ENCODE peak calls at places on chromosome 6, in six cellular contexts. R is skeletal muscle cell, M is kidney tubule cell, Z is OCI-LY7, O is fibroblast of lung, J is GM13977. D is an unnamed sample.

GRCh38 chr6:35698858-35699257 is 10.1 kb upstream of the FKBP5 start:
- DNase-seq in R (no peak), M (no peak), Z (no peak), O (no peak), J (no peak), D (no peak)

GRCh38 chr6:39892490-39893129 is 41.7 kb downstream of the MOCS1 start:
- DNase-seq in R (no peak), M (peak), Z (peak), O (peak), J (peak), D (no peak)

GRCh38 chr6:116451916-116452315 is 9.3 kb upstream of the CALHM6 start:
- DNase-seq in R (no peak), M (no peak), Z (no peak), O (no peak), J (no peak), D (no peak)

GRCh38 chr6:137875606-137876005 is 8.5 kb downstream of the TNFAIP3 start:
- DNase-seq in R (no peak), M (no peak), Z (no peak), O (no peak), J (no peak), D (no peak)

GRCh38 chr6:147218797-147219196 is 14.6 kb downstream of the STXBP5 start:
- DNase-seq in R (no peak), M (no peak), Z (no peak), O (no peak), J (no peak), D (no peak)

GRCh38 chr6:157236040-157236725 is 87.1 kb downstream of the TMEM242 start:
- DNase-seq in R (no peak), M (no peak), Z (no peak), O (no peak), J (peak), D (no peak)

GRCh38 chr6:107416179-107416578 is 43.2 kb downstream of the PDSS2 start:
- DNase-seq in R (no peak), M (no peak), Z (no peak), O (no peak), J (no peak), D (no peak)

GRCh38 chr6:38943964-38944363 is 104.6 kb upstream of the GLP1R start:
- DNase-seq in R (no peak), M (peak), Z (peak), O (no peak), J (no peak), D (no peak)

GRCh38 chr6:114154812-114155211 is 183.9 kb upstream of the HDAC2 start:
- DNase-seq in R (no peak), M (no peak), Z (no peak), O (no peak), J (no peak), D (no peak)

GRCh38 chr6:6557871-6558270 is 30.6 kb upstream of the LY86 start:
- DNase-seq in R (no peak), M (no peak), Z (no peak), O (no peak), J (no peak), D (peak)

GRCh38 chr6:141269684-141270083 is 863.0 kb upstream of the GJE1 start:
- DNase-seq in R (no peak), M (no peak), Z (no peak), O (no peak), J (no peak), D (no peak)

GRCh38 chr6:42407379-42407778 is 44.3 kb downstream of the TRERF1 start:
- DNase-seq in R (peak), M (peak), Z (no peak), O (peak), J (no peak), D (no peak)

GRCh38 chr6:155880905-155881304 is 425.3 kb upstream of the NOX3 start:
- DNase-seq in R (no peak), M (peak), Z (no peak), O (peak), J (no peak), D (no peak)

GRCh38 chr6:139943391-139943790 is 568.9 kb upstream of the CITED2 start:
- DNase-seq in R (peak), M (peak), Z (no peak), O (peak), J (no peak), D (peak)

GRCh38 chr6:36701401-36701991 is 3.9 kb downstream of the RAB44 start:
- DNase-seq in R (no peak), M (peak), Z (peak), O (no peak), J (peak), D (peak)

GRCh38 chr6:5764401-5764955 is 242.2 kb downstream of the NRN1 start:
- DNase-seq in R (peak), M (peak), Z (no peak), O (peak), J (peak), D (no peak)

GRCh38 chr6:128363424-128363823 is 157.0 kb downstream of the PTPRK start:
- DNase-seq in R (no peak), M (peak), Z (no peak), O (no peak), J (no peak), D (no peak)

GRCh38 chr6:33983109-33983475 is 162.8 kb downstream of the GRM4 start:
- DNase-seq in R (no peak), M (peak), Z (no peak), O (no peak), J (no peak), D (no peak)

GRCh38 chr6:91653954-91654843 is 1067.3 kb upstream of the MAP3K7 start:
- DNase-seq in R (no peak), M (no peak), Z (no peak), O (peak), J (no peak), D (peak)

GRCh38 chr6:105209950-105210706 is 30.3 kb upstream of the POPDC3 start:
- DNase-seq in R (peak), M (peak), Z (no peak), O (peak), J (no peak), D (no peak)

GRCh38 chr6:5285526-5285925 is 24.2 kb downstream of the FARS2 start:
- DNase-seq in R (no peak), M (no peak), Z (no peak), O (no peak), J (no peak), D (no peak)

GRCh38 chr6:106163446-106163965 is 77.4 kb downstream of the PRDM1 start:
- DNase-seq in R (peak), M (peak), Z (peak), O (peak), J (no peak), D (no peak)

GRCh38 chr6:14983599-14984296 is 262.1 kb upstream of the JARID2 start:
- DNase-seq in R (no peak), M (no peak), Z (no peak), O (peak), J (no peak), D (peak)

GRCh38 chr6:43455034-43455747 is at the start of gene DLK2:
- DNase-seq in R (no peak), M (no peak), Z (no peak), O (no peak), J (peak), D (peak)

GRCh38 chr6:144408151-144408550 is 123.0 kb downstream of the UTRN start:
- DNase-seq in R (peak), M (no peak), Z (no peak), O (peak), J (no peak), D (no peak)

GRCh38 chr6:163776549-163777378 is 362.2 kb downstream of the QKI start:
- DNase-seq in R (no peak), M (no peak), Z (no peak), O (no peak), J (no peak), D (no peak)

GRCh38 chr6:143328885-143329284 is 121.6 kb downstream of the ADAT2 start:
- DNase-seq in R (no peak), M (peak), Z (no peak), O (no peak), J (no peak), D (no peak)

GRCh38 chr6:141956868-141957267 is 175.9 kb upstream of the GJE1 start:
- DNase-seq in R (no peak), M (no peak), Z (no peak), O (no peak), J (no peak), D (no peak)

GRCh38 chr6:143224516-143224915 is 163.8 kb downstream of the AIG1 start:
- DNase-seq in R (no peak), M (no peak), Z (no peak), O (no peak), J (no peak), D (no peak)

GRCh38 chr6:7257521-7258230 is 55.3 kb downstream of the SSR1 start:
- DNase-seq in R (no peak), M (no peak), Z (no peak), O (no peak), J (no peak), D (no peak)

GRCh38 chr6:128479991-128480390 is 40.4 kb downstream of the PTPRK start:
- DNase-seq in R (no peak), M (no peak), Z (no peak), O (no peak), J (no peak), D (no peak)

GRCh38 chr6:118495639-118496296 is 52.3 kb upstream of the PLN start:
- DNase-seq in R (peak), M (peak), Z (no peak), O (no peak), J (no peak), D (no peak)

GRCh38 chr6:23659125-23659524 is 466.9 kb upstream of the NRSN1 start:
- DNase-seq in R (no peak), M (peak), Z (no peak), O (peak), J (no peak), D (peak)

D was measured in NCI-H2171 treated with DMSO at 0.1 percent for 48 hours.